ENCODE peak calls at places on chromosomes 16 and 17, in five cellular contexts. R, K, G, U and H are unnamed samples.

GRCh38 chr16:30076276-30076791 is 540 bp downstream of the PPP4C start:
- DNase-seq in R (no peak), K (no peak), G (no peak), U (no peak), H (no peak)

GRCh38 chr17:42586514-42587230 is 9.1 kb upstream of the PSMC3IP start:
- DNase-seq in R (no peak), K (no peak), G (peak), U (no peak), H (no peak)

GRCh38 chr17:4004517-4005295 is 40.5 kb upstream of the ATP2A3 start:
- DNase-seq in R (peak), K (no peak), G (peak), U (peak), H (peak)

GRCh38 chr16:9134739-9135138 is 43.3 kb downstream of the HAPSTR1 start:
- DNase-seq in R (peak), K (peak), G (peak), U (peak), H (peak)

GRCh38 chr17:34252138-34252889 is 2.8 kb upstream of the CCL2 start:
- DNase-seq in R (peak), K (peak), G (peak), U (peak), H (peak)

GRCh38 chr17:2398655-2399571 is 1.9 kb downstream of the MNT start:
- DNase-seq in R (peak), K (peak), G (peak), U (peak), H (peak)

GRCh38 chr17:73508057-73508930 is 136.0 kb downstream of the SDK2 start:
- DNase-seq in R (no peak), K (no peak), G (no peak), U (no peak), H (no peak)

GRCh38 chr16:87729266-87729954 is 36.4 kb downstream of the KLHDC4 start:
- DNase-seq in R (no peak), K (no peak), G (no peak), U (no peak), H (no peak)

GRCh38 chr16:87119168-87119567 is 198.0 kb downstream of the C16orf95 start:
- DNase-seq in R (no peak), K (no peak), G (no peak), U (no peak), H (no peak)

GRCh38 chr16:74447578-74447977 is 26.3 kb upstream of the CLEC18B start:
- DNase-seq in R (no peak), K (no peak), G (no peak), U (no peak), H (no peak)

GRCh38 chr17:10987786-10988185 is 149.9 kb upstream of the PIRT start:
- DNase-seq in R (no peak), K (no peak), G (no peak), U (no peak), H (no peak)

GRCh38 chr17:38428150-38428642 is at the start of gene ARHGAP23:
- DNase-seq in R (peak), K (peak), G (no peak), U (peak), H (peak)

GRCh38 chr16:11087691-11088431 is 143.5 kb downstream of the CLEC16A start:
- DNase-seq in R (no peak), K (no peak), G (no peak), U (no peak), H (peak)

GRCh38 chr17:935485-935884 is 44.1 kb downstream of the NXN start:
- DNase-seq in R (no peak), K (no peak), G (peak), U (no peak), H (no peak)

GRCh38 chr17:59798111-59798510 is 90.7 kb downstream of the VMP1 start:
- DNase-seq in R (no peak), K (no peak), G (no peak), U (no peak), H (no peak)

GRCh38 chr17:21295036-21295952 is 10.8 kb downstream of the MAP2K3 start:
- DNase-seq in R (peak), K (no peak), G (peak), U (peak), H (no peak)

GRCh38 chr17:9771465-9771864 is 19.9 kb downstream of the DHRS7C start:
- DNase-seq in R (no peak), K (no peak), G (no peak), U (no peak), H (no peak)

GRCh38 chr16:86563489-86564345 is 2.9 kb upstream of the FOXC2 start:
- DNase-seq in R (peak), K (peak), G (peak), U (peak), H (peak)

GRCh38 chr16:66569827-66570405 is 3.7 kb downstream of the CMTM1 start:
- DNase-seq in R (peak), K (peak), G (peak), U (no peak), H (peak)

GRCh38 chr16:65967376-65967775 is 399.1 kb upstream of the CDH5 start:
- DNase-seq in R (no peak), K (no peak), G (no peak), U (no peak), H (peak)

GRCh38 chr17:73394523-73395450 is 83.0 kb upstream of the CDC42EP4 start:
- DNase-seq in R (no peak), K (no peak), G (no peak), U (no peak), H (no peak)

GRCh38 chr17:3026856-3027751 is 36.3 kb downstream of the OR1D5 start:
- DNase-seq in R (peak), K (no peak), G (no peak), U (no peak), H (no peak)

GRCh38 chr16:68490829-68491575 is 42.7 kb upstream of the SMPD3 start:
- DNase-seq in R (peak), K (peak), G (peak), U (peak), H (peak)

GRCh38 chr16:80407265-80407987 is 133.4 kb upstream of the DYNLRB2 start:
- DNase-seq in R (no peak), K (no peak), G (no peak), U (no peak), H (no peak)

GRCh38 chr17:1591474-1592090 is 29.0 kb upstream of the PITPNA start:
- DNase-seq in R (no peak), K (no peak), G (no peak), U (no peak), H (no peak)

GRCh38 chr17:48438662-48439061 is 8.6 kb upstream of the SKAP1 start:
- DNase-seq in R (no peak), K (no peak), G (no peak), U (no peak), H (no peak)

GRCh38 chr16:69756705-69757104 is 2.0 kb upstream of the NOB1 start:
- DNase-seq in R (no peak), K (no peak), G (no peak), U (no peak), H (no peak)

GRCh38 chr17:63842173-63842539 is 329 bp downstream of the SMARCD2 start:
- DNase-seq in R (no peak), K (no peak), G (no peak), U (peak), H (peak)

GRCh38 chr17:54903375-54903774 is 2.7 kb downstream of the TOM1L1 start:
- DNase-seq in R (peak), K (no peak), G (no peak), U (peak), H (peak)

GRCh38 chr17:63961355-63962207 is 11.1 kb downstream of the SCN4A start:
- DNase-seq in R (peak), K (peak), G (peak), U (peak), H (peak)

GRCh38 chr17:489758-490329 is 137.2 kb upstream of the RPH3AL start:
- DNase-seq in R (peak), K (peak), G (peak), U (peak), H (peak)

GRCh38 chr17:45172232-45172540 is 10.5 kb downstream of the HEXIM2 start:
- DNase-seq in R (no peak), K (no peak), G (no peak), U (no peak), H (no peak)
- H3K4me3 ChIP-seq in R (no peak), K (peak), G (peak), U (no peak), H (no peak)

DNA sequence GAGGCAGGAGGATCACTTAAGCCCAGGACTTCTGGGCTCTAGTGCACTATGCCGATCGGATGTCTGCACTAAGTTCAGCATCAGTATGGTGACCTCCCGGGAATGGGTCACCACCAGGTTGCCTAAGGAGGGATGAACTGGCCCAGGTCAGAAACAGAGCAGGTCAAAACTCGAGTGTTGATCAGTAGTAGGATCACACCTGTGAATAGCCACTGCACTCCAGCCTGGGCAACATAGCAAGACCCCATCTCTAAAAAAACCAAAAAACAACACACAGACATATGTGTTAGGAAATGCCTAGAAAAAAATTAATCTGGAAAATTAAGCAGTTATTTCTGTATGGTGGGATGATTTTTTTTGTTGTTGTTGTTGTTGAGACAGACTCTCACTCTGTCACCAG is 127.0 kb downstream of the RAB11FIP4 start:
- DNase-seq in R (no peak), K (no peak), G (no peak), U (no peak), H (no peak)
- H3K4me3 ChIP-seq in R (no peak), K (no peak), G (no peak), U (no peak), H (no peak)

GRCh38 chr17:81735181-81736102 is 23.4 kb downstream of the SLC25A10 start:
- DNase-seq in R (peak), K (no peak), G (peak), U (peak), H (peak)
- H3K4me3 ChIP-seq in R (no peak), K (no peak), G (peak), U (no peak), H (no peak)

GRCh38 chr17:58325976-58326468 is 2.6 kb downstream of the TSPOAP1 start:
- DNase-seq in R (no peak), K (no peak), G (no peak), U (no peak), H (no peak)

GRCh38 chr17:58328195-58329034 is at the start of gene TSPOAP1:
- DNase-seq in R (no peak), K (no peak), G (no peak), U (no peak), H (no peak)

GRCh38 chr17:58329035-58329807 is 626 bp upstream of the TSPOAP1 start:
- DNase-seq in R (no peak), K (no peak), G (no peak), U (no peak), H (no peak)

GRCh38 chr17:58326609-58327341 is 1.8 kb downstream of the TSPOAP1 start:
- DNase-seq in R (no peak), K (no peak), G (no peak), U (no peak), H (no peak)

DNA sequence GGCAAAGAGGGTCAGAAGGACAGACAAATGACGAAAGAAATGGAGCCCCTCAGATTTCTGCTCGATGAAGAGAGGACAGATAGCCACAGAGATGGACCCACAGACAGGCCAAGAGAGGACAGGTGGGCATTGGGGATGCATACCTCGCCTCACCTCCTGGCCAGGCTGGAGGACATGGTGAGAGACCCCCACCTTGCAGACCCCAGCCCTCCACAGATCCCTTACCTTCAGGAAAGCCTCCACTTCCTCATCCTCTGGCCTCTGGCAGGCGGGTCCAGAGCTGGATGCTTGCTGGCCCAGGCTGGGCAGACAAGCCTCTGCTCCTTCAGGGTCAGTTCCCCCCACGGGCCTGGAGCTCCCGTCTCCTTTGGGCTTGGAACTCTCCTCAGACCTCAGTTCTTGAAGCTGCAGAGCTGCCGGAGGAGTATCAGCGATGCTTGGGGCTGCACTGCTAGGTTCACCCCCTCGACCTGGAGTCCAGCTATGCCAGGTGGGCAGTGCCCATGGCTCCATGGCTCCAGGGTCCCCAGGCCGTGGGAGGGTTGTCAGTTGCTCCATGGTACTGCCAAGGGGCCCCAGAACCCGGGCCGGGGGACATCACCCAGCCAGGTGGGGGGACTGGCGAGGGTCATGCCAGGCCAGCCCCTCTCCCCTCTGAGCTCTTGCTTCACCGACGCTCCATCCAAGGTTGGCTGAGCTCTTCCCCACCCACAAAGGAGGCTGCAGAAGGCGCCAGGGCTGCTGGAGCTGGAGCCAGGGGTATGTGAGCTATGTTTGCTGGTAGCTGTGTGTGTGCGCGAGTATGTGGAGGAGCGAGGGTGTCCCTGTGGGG is 1.0 kb downstream of the TSPOAP1 start:
- DNase-seq in R (peak), K (no peak), G (no peak), U (no peak), H (no peak)
- H3K4me3 ChIP-seq in R (no peak), K (no peak), G (no peak), U (no peak), H (no peak)

DNA sequence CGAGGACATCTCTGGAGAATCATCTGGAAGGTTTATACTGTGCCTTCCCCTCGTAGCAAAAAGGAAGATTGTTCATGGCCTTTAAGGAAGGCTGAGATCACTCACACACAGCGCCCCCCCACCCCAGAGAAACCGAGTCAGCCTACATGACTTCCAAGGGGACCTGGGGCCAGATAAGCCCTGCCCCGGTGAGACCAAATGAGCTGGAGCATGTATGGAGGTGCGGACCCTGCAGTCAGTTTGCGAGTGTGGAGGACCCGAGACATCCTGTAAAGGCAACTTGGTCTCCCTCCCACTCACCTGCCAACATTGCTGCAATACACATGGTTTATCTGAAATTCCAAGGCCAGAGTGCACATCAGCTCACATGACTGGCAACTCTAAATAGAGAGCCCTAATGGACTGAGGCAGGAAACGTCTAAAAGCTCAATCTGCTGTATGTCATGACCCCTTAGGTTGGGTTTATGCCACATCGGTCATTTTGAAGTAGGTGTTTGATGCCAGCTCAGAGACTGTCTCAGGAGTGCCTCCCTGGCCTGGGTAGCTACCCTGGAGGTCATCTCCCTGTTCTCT is 233.6 kb downstream of the CPPED1 start:
- DNase-seq in R (no peak), K (no peak), G (no peak), U (no peak), H (no peak)
- H3K4me3 ChIP-seq in R (no peak), K (no peak), G (no peak), U (no peak), H (no peak)

GRCh38 chr16:85057212-85057889 is 29.8 kb downstream of the KIAA0513 start:
- DNase-seq in R (no peak), K (no peak), G (no peak), U (peak), H (no peak)

GRCh38 chr16:85054948-85055502 is 27.4 kb downstream of the KIAA0513 start:
- DNase-seq in R (no peak), K (no peak), G (no peak), U (no peak), H (no peak)

GRCh38 chr16:85057948-85058347 is 30.4 kb downstream of the KIAA0513 start:
- DNase-seq in R (no peak), K (no peak), G (no peak), U (no peak), H (no peak)

GRCh38 chr16:85056211-85056748 is 28.7 kb downstream of the KIAA0513 start:
- DNase-seq in R (peak), K (no peak), G (no peak), U (no peak), H (peak)

GRCh38 chr16:85055503-85056210 is 28.1 kb downstream of the KIAA0513 start:
- DNase-seq in R (peak), K (peak), G (no peak), U (no peak), H (peak)
- H3K4me3 ChIP-seq in R (no peak), K (peak), G (no peak), U (no peak), H (peak)

DNA sequence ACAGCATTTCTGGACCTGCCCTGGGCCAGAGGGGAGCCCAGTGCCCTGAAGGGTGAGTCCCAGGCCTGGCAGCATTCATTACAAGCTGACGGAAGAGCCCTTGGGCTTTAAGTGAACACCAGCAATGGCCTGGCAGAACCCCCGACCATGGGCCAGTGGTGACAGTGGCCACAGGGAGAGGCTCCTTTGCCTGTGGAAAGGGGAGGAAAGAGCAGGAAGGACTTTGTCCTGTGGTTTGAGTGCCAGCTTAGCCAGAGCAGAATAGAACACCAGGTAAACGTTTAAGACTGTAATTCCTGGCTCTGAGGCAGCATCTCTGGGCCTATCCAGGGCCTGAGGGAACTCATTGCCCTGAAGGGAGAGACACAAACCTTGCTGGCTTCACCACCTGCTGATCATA is 34.3 kb upstream of the ATP2C2 start:
- DNase-seq in R (no peak), K (no peak), G (no peak), U (no peak), H (no peak)
- H3K4me3 ChIP-seq in R (no peak), K (no peak), G (no peak), U (no peak), H (no peak)

GRCh38 chr17:16287563-16288027 is 65.7 kb downstream of the CENPV start:
- DNase-seq in R (peak), K (peak), G (no peak), U (no peak), H (peak)
- H3K4me3 ChIP-seq in R (no peak), K (no peak), G (no peak), U (no peak), H (no peak)